ENCODE peak calls at places on chromosomes 13 and 19, in four cellular contexts. One of them, this sample, is unnamed.

GRCh38 chr13:78020861-78021260 is 102.2 kb upstream of the EDNRB start:
- DNase-seq in foreskin fibroblast: no peak
- DNase-seq in CD4-positive, alpha-beta memory T cell: no peak
- DNase-seq in AG08396: no peak
- DNase-seq in this sample: no peak

GRCh38 chr19:8081569-8082550 is 29.3 kb downstream of the CCL25 start:
- DNase-seq in AG08396: no peak
- DNase-seq in foreskin fibroblast: no peak
- DNase-seq in CD4-positive, alpha-beta memory T cell: no peak
- DNase-seq in this sample: no peak

GRCh38 chr13:94168784-94169512 is 310.5 kb downstream of the DCT start:
- DNase-seq in CD4-positive, alpha-beta memory T cell: no peak
- DNase-seq in AG08396: no peak
- DNase-seq in foreskin fibroblast: no peak
- DNase-seq in this sample: no peak

GRCh38 chr19:30781047-30781446 is 408.9 kb downstream of the ZNF536 start:
- DNase-seq in CD4-positive, alpha-beta memory T cell: no peak
- DNase-seq in foreskin fibroblast: no peak
- DNase-seq in AG08396: no peak
- DNase-seq in this sample: no peak

GRCh38 chr19:48618278-48618915 is 581 bp downstream of the RPL18 start:
- DNase-seq in foreskin fibroblast: no peak
- DNase-seq in AG08396: no peak
- DNase-seq in CD4-positive, alpha-beta memory T cell: no peak
- DNase-seq in this sample: peak; percentile 53

GRCh38 chr19:50352242-50352641 is 13.2 kb downstream of the NAPSA start:
- DNase-seq in AG08396: no peak
- DNase-seq in CD4-positive, alpha-beta memory T cell: no peak
- DNase-seq in foreskin fibroblast: no peak
- DNase-seq in this sample: no peak

GRCh38 chr19:48896191-48896720 is 2.3 kb downstream of the TULP2 start:
- DNase-seq in foreskin fibroblast: no peak
- DNase-seq in AG08396: no peak
- DNase-seq in CD4-positive, alpha-beta memory T cell: no peak
- DNase-seq in this sample: peak; percentile 75

GRCh38 chr13:46179576-46180368 is 2.2 kb downstream of the LCP1 start:
- DNase-seq in CD4-positive, alpha-beta memory T cell: peak; percentile 82
- DNase-seq in AG08396: no peak
- DNase-seq in foreskin fibroblast: no peak
- DNase-seq in this sample: peak; percentile 81

GRCh38 chr19:39870171-39870971 is 24.2 kb upstream of the FBL start:
- DNase-seq in CD4-positive, alpha-beta memory T cell: no peak
- DNase-seq in foreskin fibroblast: no peak
- DNase-seq in AG08396: no peak
- DNase-seq in this sample: no peak

GRCh38 chr13:80214521-80214941 is 126.4 kb downstream of the SPRY2 start:
- DNase-seq in foreskin fibroblast: peak; percentile 26
- DNase-seq in CD4-positive, alpha-beta memory T cell: no peak
- DNase-seq in AG08396: no peak
- DNase-seq in this sample: no peak

GRCh38 chr13:37049810-37050209 is 9.7 kb downstream of the SUPT20H start:
- DNase-seq in CD4-positive, alpha-beta memory T cell: no peak
- DNase-seq in AG08396: no peak
- DNase-seq in foreskin fibroblast: no peak
- DNase-seq in this sample: no peak